ENCODE peak calls at places on chromosomes 12 and 14, in eight cellular contexts. F, W, I, X, R, N, Q and T are unnamed samples. For H3K4me1 and H3K27me3, the result is how much of the 10 kb centered on the place peaks cover.

GRCh38 chr12:29427964-29428363 is 47.0 kb upstream of the ERGIC2 start:
- DNase-seq in F (peak), W (no peak), I (no peak), X (no peak), R (no peak), N (no peak), Q (peak), T (no peak)

GRCh38 chr12:105793421-105793820 is 345.3 kb downstream of the NUAK1 start:
- DNase-seq in F (no peak), W (no peak), I (no peak), X (no peak), R (no peak), N (no peak), Q (no peak), T (no peak)

GRCh38 chr12:21677622-21678277 is 20.1 kb upstream of the LDHB start:
- DNase-seq in F (no peak), W (no peak), I (no peak), X (no peak), R (no peak), N (no peak), Q (no peak), T (no peak)

GRCh38 chr12:121964813-121965643 is 46.6 kb downstream of the CFAP251 start:
- DNase-seq in F (peak), W (no peak), I (no peak), X (no peak), R (no peak), N (no peak), Q (peak), T (no peak)

GRCh38 chr12:32560520-32560919 is 118.6 kb upstream of the DNM1L start:
- DNase-seq in F (no peak), W (no peak), I (no peak), X (no peak), R (no peak), N (no peak), Q (no peak), T (no peak)

GRCh38 chr14:50792634-50793068 is 38.3 kb downstream of the NIN start:
- DNase-seq in F (no peak), W (no peak), I (no peak), X (no peak), R (no peak), N (no peak), Q (no peak), T (no peak)

GRCh38 chr14:49505026-49505766 is 81.0 kb downstream of the RPS29 start:
- DNase-seq in F (peak), W (no peak), I (no peak), X (no peak), R (no peak), N (no peak), Q (no peak), T (no peak)

GRCh38 chr14:34081126-34081575 is 130.3 kb upstream of the EGLN3 start:
- DNase-seq in F (peak), W (no peak), I (no peak), X (no peak), R (no peak), N (no peak), Q (peak), T (no peak)

GRCh38 chr12:46893429-46893828 is 67.6 kb upstream of the SLC38A4 start:
- DNase-seq in F (no peak), W (no peak), I (no peak), X (no peak), R (no peak), N (no peak), Q (no peak), T (no peak)

GRCh38 chr12:107448198-107448597 is 237.4 kb upstream of the PWP1 start:
- DNase-seq in F (peak), W (no peak), I (no peak), X (no peak), R (no peak), N (no peak), Q (peak), T (no peak)

GRCh38 chr14:21090194-21090939 is 8.1 kb downstream of the ZNF219 start:
- DNase-seq in F (no peak), W (no peak), I (no peak), X (peak), R (no peak), N (peak), Q (peak), T (peak)

GRCh38 chr14:93005135-93005813 is 82.3 kb downstream of the CHGA start:
- DNase-seq in F (no peak), W (no peak), I (peak), X (no peak), R (no peak), N (peak), Q (no peak), T (no peak)
- H3K4me1 ChIP-seq in F (under half), W (under half), I (under half), X (under half), R (under half), N (half or more), Q (under half), T (under half)

GRCh38 chr12:112778400-112778799 is 13.1 kb upstream of the RPH3A start:
- DNase-seq in F (no peak), W (no peak), I (no peak), X (no peak), R (no peak), N (no peak), Q (no peak), T (no peak)

GRCh38 chr12:112781767-112782166 is 9.8 kb upstream of the RPH3A start:
- DNase-seq in F (no peak), W (no peak), I (no peak), X (no peak), R (no peak), N (no peak), Q (no peak), T (no peak)

GRCh38 chr12:112782250-112782649 is 9.3 kb upstream of the RPH3A start:
- DNase-seq in F (no peak), W (no peak), I (no peak), X (no peak), R (no peak), N (no peak), Q (no peak), T (no peak)

GRCh38 chr12:112782921-112783320 is 8.6 kb upstream of the RPH3A start:
- DNase-seq in F (no peak), W (no peak), I (no peak), X (no peak), R (no peak), N (no peak), Q (no peak), T (no peak)

GRCh38 chr12:112777387-112778025 is 14.0 kb upstream of the RPH3A start:
- DNase-seq in F (no peak), W (no peak), I (no peak), X (no peak), R (no peak), N (no peak), Q (no peak), T (no peak)
- H3K27me3 ChIP-seq in F (half or more), W (under half), I (under half), X (under half), R (under half), N (under half), Q (under half), T (under half)

GRCh38 chr12:52070243-52070925 is 606 bp downstream of the ATG101 start:
- DNase-seq in F (no peak), W (no peak), I (no peak), X (no peak), R (no peak), N (no peak), Q (no peak), T (no peak)
- H3K4me1 ChIP-seq in F (under half), W (under half), I (under half), X (under half), R (under half), N (under half), Q (under half), T (under half)

DNA sequence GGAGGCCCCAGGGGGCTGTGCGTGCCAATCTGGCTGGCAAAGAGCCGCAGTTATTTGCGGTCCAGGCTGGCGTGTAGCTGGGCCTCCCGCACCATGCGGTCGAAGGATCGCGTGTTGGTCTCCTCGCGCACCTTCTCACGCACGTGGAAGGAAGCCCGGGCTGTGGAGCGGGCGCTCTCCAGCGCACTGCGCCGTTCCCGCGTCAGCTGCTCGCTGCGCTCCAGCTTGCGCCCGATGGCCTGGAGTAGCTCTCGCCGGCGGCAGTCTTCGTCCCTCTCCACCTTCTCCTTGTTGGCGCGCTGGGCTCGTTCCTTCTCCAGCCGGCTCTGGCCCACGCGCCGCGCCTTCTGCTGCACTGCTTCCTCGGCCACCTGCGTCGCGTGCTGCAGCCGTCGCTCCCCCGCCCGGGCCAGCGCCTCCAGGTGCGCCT is 3.2 kb downstream of the CCDC177 start:
- DNase-seq in F (no peak), W (peak), I (no peak), X (no peak), R (no peak), N (no peak), Q (no peak), T (no peak)
- H3K27me3 ChIP-seq in F (half or more), W (under half), I (under half), X (under half), R (under half), N (half or more), Q (half or more), T (half or more)